ENCODE peak calls at places on chromosomes 5 and 9, in seven cellular contexts. N is left lung, P is GM10248, W is SK-N-SH, H is activated B cell treated with CpG ODN at 0.5 μM for 24 hours, F is IMR-90, R is A673. I is an unnamed sample.

GRCh38 chr5:3365501-3366215 is 230.0 kb upstream of the IRX1 start:
- DNase-seq in R (no peak), P (no peak), F (no peak), N (no peak), H (no peak), W (no peak), I (no peak)

GRCh38 chr9:5922192-5922591 is 31.5 kb downstream of the MLANA start:
- DNase-seq in H (no peak), W (no peak), F (no peak), P (no peak), R (no peak), N (no peak), I (no peak)

GRCh38 chr5:170755679-170756456 is 27.7 kb upstream of the GABRP start:
- DNase-seq in P (no peak), F (no peak), H (no peak), N (peak; percentile 79), R (peak; percentile 21), W (peak; percentile 31), I (no peak)

GRCh38 chr5:31492824-31493223 is 39.1 kb downstream of the DROSHA start:
- DNase-seq in N (no peak), W (no peak), R (no peak), P (no peak), F (peak; percentile 53), H (no peak), I (no peak)

GRCh38 chr9:4334439-4334838 is 34.6 kb upstream of the GLIS3 start:
- DNase-seq in N (no peak), W (no peak), H (no peak), P (no peak), F (peak; percentile 8), R (no peak), I (no peak)

GRCh38 chr5:166165600-166165999 is 2125.8 kb upstream of the WWC1 start:
- DNase-seq in F (no peak), N (no peak), R (no peak), H (no peak), W (no peak), P (no peak), I (no peak)

GRCh38 chr5:35285435-35285834 is 55.1 kb upstream of the PRLR start:
- DNase-seq in W (no peak), F (no peak), R (no peak), P (no peak), N (no peak), H (no peak), I (no peak)

GRCh38 chr5:74201334-74202081 is 439.0 kb downstream of the ENC1 start:
- DNase-seq in R (peak; percentile 65), P (peak; percentile 39), W (no peak), H (no peak), F (peak; percentile 51), N (no peak), I (no peak)

GRCh38 chr9:98851730-98852462 is 44.4 kb downstream of the GALNT12 start:
- DNase-seq in P (no peak), W (no peak), H (no peak), N (no peak), R (no peak), F (peak; percentile 49), I (no peak)

GRCh38 chr9:125430161-125430485 is 168.5 kb downstream of the GAPVD1 start:
- DNase-seq in P (no peak), R (no peak), F (no peak), H (no peak), N (no peak), W (peak; percentile 50), I (no peak)

GRCh38 chr5:13569088-13569715 is 375.3 kb downstream of the DNAH5 start:
- DNase-seq in H (no peak), F (no peak), P (no peak), W (no peak), N (no peak), R (no peak), I (no peak)

GRCh38 chr5:80953587-80953986 is 6.6 kb upstream of the RASGRF2 start:
- DNase-seq in W (no peak), R (no peak), N (no peak), P (no peak), H (no peak), F (no peak), I (no peak)

GRCh38 chr5:1003296-1003937 is 5.2 kb upstream of the NKD2 start:
- DNase-seq in R (no peak), W (no peak), H (no peak), P (no peak), N (peak; percentile 62), F (no peak), I (peak; percentile 23)

GRCh38 chr5:77784735-77785134 is 8.6 kb upstream of the TBCA start:
- DNase-seq in N (no peak), F (no peak), R (no peak), P (no peak), H (no peak), W (no peak), I (no peak)

GRCh38 chr9:126055386-126055785 is 271.2 kb upstream of the MVB12B start:
- DNase-seq in W (no peak), R (no peak), F (peak; percentile 17), H (no peak), N (peak; percentile 53), P (no peak), I (no peak)

GRCh38 chr9:17349816-17350215 is 215.0 kb downstream of the CNTLN start:
- DNase-seq in W (no peak), R (no peak), P (no peak), F (peak; percentile 71), H (no peak), N (no peak), I (no peak)

GRCh38 chr5:2109566-2109965 is 226.8 kb upstream of the IRX4 start:
- DNase-seq in W (no peak), H (no peak), P (no peak), R (no peak), N (no peak), F (no peak), I (no peak)

GRCh38 chr5:139811076-139811607 is 15.5 kb downstream of the PSD2 start:
- DNase-seq in W (no peak), F (no peak), P (no peak), N (no peak), R (no peak), H (no peak), I (no peak)

GRCh38 chr9:72586388-72587160 is 65.2 kb downstream of the TMC1 start:
- DNase-seq in N (no peak), H (no peak), P (no peak), F (peak; percentile 90), W (no peak), R (peak; percentile 82), I (peak; percentile 88)
- TF ChIP-seq CTCF in N (no peak), H (no peak), P (no peak), F (peak; percentile 37), W (peak; percentile 32), R (no peak), I (peak; percentile 32)

GRCh38 chr5:75414241-75414640 is 77.2 kb downstream of the HMGCR start:
- DNase-seq in N (no peak), H (no peak), W (no peak), F (no peak), R (no peak), P (no peak), I (no peak)

DNA sequence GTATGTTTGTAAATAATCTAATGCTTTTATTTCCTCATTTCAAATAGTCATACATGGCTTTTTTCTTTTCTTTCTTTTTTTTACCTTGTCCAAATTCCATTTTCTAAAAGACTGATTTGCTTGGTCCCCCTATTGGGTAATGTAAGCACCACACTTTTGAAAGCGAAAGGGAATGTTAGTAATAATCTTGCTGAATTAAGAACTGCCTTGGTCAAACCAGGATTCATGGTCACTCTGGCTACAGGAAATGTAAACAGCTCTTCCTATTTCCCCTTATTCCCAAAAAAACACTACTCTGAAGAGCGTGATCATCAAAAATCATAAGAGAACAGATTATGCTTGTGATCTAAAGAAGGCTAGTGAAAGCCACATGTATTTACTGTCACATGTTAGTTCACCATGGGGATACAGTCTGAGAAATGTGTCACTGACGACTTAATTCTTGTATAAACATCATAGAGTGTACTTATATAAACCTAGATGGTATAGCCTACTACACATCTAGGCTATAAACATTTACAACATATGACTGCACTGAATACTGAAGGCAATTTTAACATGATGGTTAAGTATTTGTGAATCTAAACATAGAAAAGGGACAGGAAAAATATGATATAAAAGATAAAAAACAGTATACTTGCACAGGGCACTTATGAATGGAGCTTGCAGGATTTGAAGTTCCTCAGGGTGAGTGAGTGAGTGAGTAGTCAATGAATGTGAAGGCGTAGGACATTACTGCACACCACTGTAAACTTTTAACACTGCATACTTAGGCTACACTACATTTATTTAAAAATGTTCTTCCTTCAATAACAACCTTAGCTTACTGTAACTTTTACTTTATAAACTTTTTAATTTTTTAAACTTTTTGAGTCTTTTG is 75.3 kb downstream of the HMGCR start:
- DNase-seq in H (no peak), N (no peak), R (no peak), F (peak; percentile 91), W (no peak), P (no peak), I (no peak)
- TF ChIP-seq CTCF in H (no peak), N (no peak), R (peak; percentile 17), F (peak; percentile 16), W (no peak), P (no peak), I (no peak)

GRCh38 chr5:150293091-150293941 is 3.7 kb upstream of the CAMK2A start:
- DNase-seq in R (no peak), F (no peak), P (no peak), W (no peak), H (no peak), N (no peak), I (no peak)
- TF ChIP-seq CTCF in R (no peak), F (no peak), P (no peak), W (no peak), H (no peak), N (no peak), I (no peak)

GRCh38 chr5:179267671-179268071 is 77.6 kb downstream of the ADAMTS2 start:
- DNase-seq in N (peak; percentile 51), P (no peak), F (no peak), R (no peak), W (peak; percentile 68), H (peak; percentile 2), I (no peak)

GRCh38 chr5:179266291-179267070 is 78.8 kb downstream of the ADAMTS2 start:
- DNase-seq in P (no peak), R (no peak), N (peak; percentile 55), H (no peak), W (peak; percentile 6), F (no peak), I (no peak)

GRCh38 chr5:179265529-179266290 is 79.6 kb downstream of the ADAMTS2 start:
- DNase-seq in H (peak; percentile 6), R (peak; percentile 74), P (no peak), N (peak; percentile 86), F (peak; percentile 99), W (peak; percentile 70), I (no peak)

GRCh38 chr5:179268399-179268952 is 76.8 kb downstream of the ADAMTS2 start:
- DNase-seq in P (no peak), W (peak; percentile 18), R (no peak), F (no peak), N (peak; percentile 61), H (peak; percentile 13), I (peak; percentile 31)

DNA sequence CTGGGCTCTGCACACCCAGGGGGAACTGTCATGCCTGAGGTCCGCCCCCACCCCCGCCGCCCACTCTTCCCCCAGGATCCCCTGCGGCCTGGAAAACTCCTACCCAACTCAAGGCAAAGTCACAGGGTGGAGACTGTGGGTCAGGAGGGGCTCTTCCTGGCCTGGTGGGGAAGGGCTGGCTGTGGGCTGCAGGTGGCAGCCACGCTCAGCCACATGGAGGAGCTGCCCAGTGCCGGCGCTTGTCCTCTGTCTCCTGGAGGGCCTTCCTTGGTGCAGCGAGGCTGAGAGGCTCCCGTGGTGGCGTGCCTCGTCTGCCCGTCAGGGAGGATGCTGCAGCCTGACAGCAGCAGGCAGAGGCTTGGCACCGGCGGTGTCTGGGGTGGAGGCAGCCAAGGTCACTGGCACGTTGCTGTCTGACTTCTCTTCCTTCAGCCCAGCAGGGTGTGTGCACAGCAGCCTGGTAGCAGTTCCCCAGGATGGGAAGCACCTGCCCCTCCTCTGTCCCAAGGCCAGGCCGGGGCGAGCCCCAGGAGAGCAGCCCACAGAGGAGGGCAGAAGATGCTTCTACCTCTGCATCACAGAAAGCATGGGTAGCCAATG is 78.1 kb downstream of the ADAMTS2 start:
- DNase-seq in W (peak; percentile 63), R (no peak), P (no peak), N (peak; percentile 77), H (peak; percentile 7), F (no peak), I (no peak)
- TF ChIP-seq CTCF in W (no peak), R (no peak), P (no peak), N (no peak), H (no peak), F (peak; percentile 20), I (no peak)

I was measured in CD14-positive monocyte.